ENCODE peak calls at places on chromosomes 2 and 18, in four cellular contexts. S is left ventricle myocardium inferior, Q is AG09309, K is sigmoid colon. O is an unnamed sample.

GRCh38 chr2:69483696-69484095 is 46.5 kb upstream of the NFU1 start:
- DNase-seq in S (no peak), Q (no peak), K (no peak), O (no peak)

GRCh38 chr2:169026056-169026455 is 5.1 kb downstream of the ABCB11 start:
- DNase-seq in S (no peak), Q (no peak), K (no peak), O (no peak)

GRCh38 chr18:70280007-70280925 is 8.6 kb upstream of the SOCS6 start:
- DNase-seq in S (no peak), Q (no peak), K (no peak), O (no peak)

GRCh38 chr18:62399781-62400308 is 74.7 kb downstream of the TNFRSF11A start:
- DNase-seq in S (no peak), Q (no peak), K (no peak), O (no peak)

GRCh38 chr2:101440127-101440738 is 34.7 kb downstream of the RFX8 start:
- DNase-seq in S (peak; percentile 49), Q (no peak), K (no peak), O (no peak)

GRCh38 chr2:14712091-14712490 is 79.6 kb downstream of the LRATD1 start:
- DNase-seq in S (no peak), Q (no peak), K (no peak), O (no peak)

GRCh38 chr2:165572155-165572554 is 102.7 kb downstream of the CSRNP3 start:
- DNase-seq in S (no peak), Q (no peak), K (no peak), O (no peak)

GRCh38 chr2:170324640-170325046 is 146.7 kb downstream of the MYO3B start:
- DNase-seq in S (no peak), Q (peak; percentile 7), K (no peak), O (peak; percentile 8)

GRCh38 chr2:137951606-137952005 is 12.7 kb upstream of the HNMT start:
- DNase-seq in S (no peak), Q (no peak), K (no peak), O (no peak)

GRCh38 chr2:229780856-229781773 is 66.8 kb upstream of the DNER start:
- DNase-seq in S (no peak), Q (no peak), K (no peak), O (peak; percentile 14)

GRCh38 chr2:191318037-191318728 is 73.0 kb downstream of the MYO1B start:
- DNase-seq in S (no peak), Q (no peak), K (peak; percentile 73), O (no peak)

GRCh38 chr2:226791056-226791486 is 8.5 kb downstream of the IRS1 start:
- DNase-seq in S (no peak), Q (no peak), K (peak; percentile 86), O (no peak)

GRCh38 chr18:12046751-12047335 is 46.8 kb upstream of the ANKRD62 start:
- DNase-seq in S (no peak), Q (no peak), K (no peak), O (no peak)

GRCh38 chr2:128091691-128092050 is 671 bp downstream of the UGGT1 start:
- DNase-seq in S (no peak), Q (no peak), K (no peak), O (no peak)

GRCh38 chr18:41370740-41371623 is 584.1 kb upstream of the PIK3C3 start:
- DNase-seq in S (no peak), Q (no peak), K (no peak), O (no peak)

GRCh38 chr2:164850235-164850634 is 8.6 kb upstream of the COBLL1 start:
- DNase-seq in S (no peak), Q (no peak), K (no peak), O (no peak)

GRCh38 chr2:42569116-42569711 is 782 bp downstream of the MTA3 start:
- DNase-seq in S (peak; percentile 17), Q (no peak), K (peak; percentile 69), O (peak; percentile 13)

GRCh38 chr2:60739156-60739555 is 16.9 kb upstream of the PAPOLG start:
- DNase-seq in S (no peak), Q (no peak), K (peak; percentile 6), O (no peak)

GRCh38 chr2:15667579-15668556 is 76.2 kb downstream of the DDX1 start:
- DNase-seq in S (no peak), Q (no peak), K (no peak), O (no peak)

DNA sequence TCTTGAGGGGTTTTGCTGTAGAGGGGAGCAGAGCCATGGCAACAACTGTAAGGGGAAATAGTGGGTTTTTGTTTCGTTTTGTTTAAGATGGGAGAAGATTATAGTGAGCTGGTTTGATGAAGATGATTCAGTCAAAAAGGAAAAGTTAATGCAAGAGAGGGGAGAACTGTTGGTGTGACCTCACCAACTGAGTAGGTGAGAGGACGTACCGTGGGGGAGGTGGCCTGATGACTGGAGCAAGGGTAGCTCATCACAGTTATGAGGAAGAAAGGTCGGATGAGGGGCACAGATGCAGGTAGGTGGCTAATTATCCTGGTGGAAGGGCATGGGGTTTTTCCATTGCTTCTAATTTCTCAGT is 10.7 kb downstream of the ITGA6 start:
- DNase-seq in S (no peak), Q (no peak), K (no peak), O (no peak)
- H3K4me3 ChIP-seq in S (no peak overlapping the region), Q (no peak overlapping the region), K (no peak overlapping the region), O (no peak overlapping the region)

GRCh38 chr2:36352711-36353110 is 2.9 kb upstream of the CRIM1 start:
- DNase-seq in S (no peak), Q (no peak), K (no peak), O (no peak)
- TF ChIP-seq CTCF in S (peak; percentile 11), Q (peak; percentile 22), K (peak; percentile 14), O (peak; percentile 27)

GRCh38 chr2:72149556-72150156 is 2.0 kb upstream of the CYP26B1 start:
- DNase-seq in S (peak; percentile 18), Q (no peak), K (peak; percentile 63), O (no peak)

GRCh38 chr2:72147303-72147970 is at the start of gene CYP26B1:
- DNase-seq in S (peak; percentile 29), Q (no peak), K (peak; percentile 60), O (no peak)

GRCh38 chr2:72147971-72148369 is 308 bp upstream of the CYP26B1 start:
- DNase-seq in S (no peak), Q (no peak), K (no peak), O (no peak)

GRCh38 chr2:72148975-72149555 is 1.4 kb upstream of the CYP26B1 start:
- DNase-seq in S (peak; percentile 43), Q (no peak), K (peak; percentile 72), O (no peak)

DNA sequence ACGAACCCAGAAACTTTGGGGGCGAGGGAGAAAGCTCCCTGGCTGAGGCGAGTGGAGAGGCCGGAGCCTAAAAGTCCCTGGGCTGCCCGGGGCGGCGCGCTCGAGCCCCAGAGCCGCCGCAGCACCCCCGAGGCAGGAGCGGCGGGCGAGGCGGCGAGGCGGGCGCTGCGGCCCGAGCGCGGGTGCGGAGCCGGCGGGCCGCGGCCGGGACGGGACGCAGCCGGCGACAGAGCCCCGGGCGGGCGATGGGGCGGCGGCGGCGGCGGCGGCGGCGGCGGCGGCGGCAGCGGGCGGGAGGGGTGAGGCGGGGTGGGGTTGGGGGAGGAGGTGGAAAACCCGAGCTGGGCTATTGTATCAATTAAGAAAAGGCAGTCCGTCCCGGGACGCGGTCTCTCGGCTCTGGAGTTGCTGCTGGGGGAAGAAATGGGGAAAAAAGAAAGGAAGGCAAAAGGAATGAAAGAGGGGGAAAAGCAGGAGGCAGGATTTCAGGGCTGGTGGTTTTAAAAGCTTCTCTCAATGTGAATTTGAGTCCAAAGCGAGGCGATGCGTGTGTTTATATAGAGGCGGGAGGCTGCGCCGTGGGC is 821 bp upstream of the CYP26B1 start:
- DNase-seq in S (peak; percentile 14), Q (no peak), K (peak; percentile 65), O (no peak)
- H3K4me3 ChIP-seq in S (peak overlapping the region; percentile 70), Q (peak overlapping the region; percentile 31), K (peak overlapping the region; percentile 31), O (peak overlapping the region; percentile 54)

DNA sequence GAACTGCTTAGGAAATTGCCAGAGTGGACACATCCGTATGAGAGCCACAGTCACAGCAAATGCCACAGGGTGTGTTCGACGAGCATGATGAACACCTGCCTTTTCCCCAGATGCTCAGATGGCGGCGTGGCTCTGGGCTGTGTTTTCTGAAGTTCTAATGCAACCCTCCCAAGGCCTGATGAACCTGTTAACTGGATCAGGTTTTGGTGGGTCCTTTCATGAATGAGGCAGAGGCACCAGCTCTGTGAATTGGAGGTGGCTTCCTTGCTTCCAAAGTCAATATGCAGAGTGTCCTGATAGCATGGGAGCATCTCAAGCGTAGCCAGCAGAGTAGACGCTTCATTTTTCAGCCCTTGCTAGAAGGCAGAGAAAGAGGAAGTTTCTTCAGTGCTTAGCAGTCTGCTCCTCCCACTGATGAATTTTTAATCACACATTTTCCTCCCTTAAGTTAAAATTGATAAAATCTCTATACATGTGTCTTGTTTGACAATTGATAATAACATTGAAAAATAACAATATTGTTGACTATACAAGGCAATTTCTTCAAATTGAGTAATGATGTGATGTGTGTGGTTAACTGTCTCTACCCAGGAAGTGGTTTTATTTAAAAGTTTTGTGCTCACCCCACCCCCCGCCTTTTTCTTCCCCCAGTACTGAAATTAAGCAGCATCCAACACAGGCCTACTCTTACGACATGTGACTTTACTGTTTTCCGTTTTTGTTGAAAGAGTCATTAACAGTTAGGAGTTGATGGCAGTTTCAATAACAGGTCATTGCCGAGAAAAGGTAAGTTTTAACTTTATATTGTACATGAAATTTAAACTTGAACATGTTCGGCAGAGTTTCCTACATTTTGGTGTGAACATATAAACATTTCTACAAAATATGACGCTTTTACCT is at the start of gene ARHGAP15:
- DNase-seq in S (no peak), Q (no peak), K (no peak), O (no peak)
- TF ChIP-seq CTCF in S (no peak), Q (no peak), K (no peak), O (no peak)

GRCh38 chr2:118310878-118311442 is 222.7 kb downstream of the INSIG2 start:
- DNase-seq in S (no peak), Q (no peak), K (no peak), O (no peak)
- H3K4me3 ChIP-seq in S (peak overlapping the region; percentile 67), Q (peak overlapping the region; percentile 56), K (no peak overlapping the region), O (peak overlapping the region; percentile 62)